ENCODE peak calls at places on chromosomes 16 and 17, in nine cellular contexts. S is Caco-2; T is cardiac muscle cell; N is WERI-Rb-1; X is foreskin fibroblast; L is body of pancreas; G is MCF 10A; Q is CD8-positive, alpha-beta T cell; I is heart left ventricle. B is an unnamed sample.

GRCh38 chr16:4521971-4522623 is 16.5 kb downstream of the CDIP1 start:
- DNase-seq in S (no peak), T (no peak), I (no peak), N (peak; percentile 81), Q (no peak), L (peak; percentile 71), G (no peak), X (peak; percentile 28), B (no peak)

GRCh38 chr17:50348522-50349240 is 2.8 kb downstream of the XYLT2 start:
- DNase-seq in I (no peak), L (no peak), S (no peak), Q (no peak), T (no peak), G (no peak), X (no peak), N (no peak), B (no peak)

GRCh38 chr17:7897773-7898172 is 9.2 kb downstream of the CHD3 start:
- DNase-seq in X (peak; percentile 62), Q (peak; percentile 39), N (no peak), I (no peak), T (peak; percentile 29), G (peak; percentile 51), S (peak; percentile 47), L (no peak), B (no peak)

GRCh38 chr17:1686086-1686485 is 1.4 kb upstream of the PRPF8 start:
- DNase-seq in G (peak; percentile 68), I (no peak), N (no peak), T (no peak), L (no peak), X (no peak), S (no peak), Q (no peak), B (no peak)

GRCh38 chr17:18999394-18999793 is 5.2 kb downstream of the FAM83G start:
- DNase-seq in G (no peak), I (no peak), T (no peak), S (no peak), L (no peak), Q (no peak), N (no peak), X (no peak), B (no peak)

GRCh38 chr17:7410634-7411426 is 3.2 kb downstream of the NLGN2 start:
- DNase-seq in X (no peak), T (no peak), Q (no peak), I (no peak), G (no peak), S (no peak), N (no peak), L (no peak), B (no peak)

GRCh38 chr17:1090454-1091189 is 89.2 kb downstream of the ABR start:
- DNase-seq in X (no peak), L (no peak), I (no peak), S (no peak), N (no peak), T (no peak), G (no peak), Q (no peak), B (no peak)

GRCh38 chr17:36008998-36009665 is 7.8 kb upstream of the CCL15 start:
- DNase-seq in Q (no peak), T (no peak), G (peak; percentile 34), S (peak; percentile 39), I (no peak), N (no peak), X (no peak), L (no peak), B (no peak)

GRCh38 chr17:2090804-2091534 is 36.1 kb downstream of the HIC1 start:
- DNase-seq in T (no peak), N (peak; percentile 21), X (peak; percentile 94), I (no peak), L (peak; percentile 35), S (no peak), G (peak; percentile 54), Q (no peak), B (no peak)

GRCh38 chr16:71709231-71709781 is 15.2 kb downstream of the PHLPP2 start:
- DNase-seq in S (no peak), Q (no peak), G (peak; percentile 53), X (peak; percentile 26), I (no peak), L (no peak), N (no peak), T (no peak), B (no peak)

GRCh38 chr17:78529871-78530670 is 47.1 kb downstream of the DNAH17 start:
- DNase-seq in G (no peak), N (no peak), S (no peak), T (no peak), I (no peak), Q (no peak), L (peak; percentile 75), X (no peak), B (no peak)

DNA sequence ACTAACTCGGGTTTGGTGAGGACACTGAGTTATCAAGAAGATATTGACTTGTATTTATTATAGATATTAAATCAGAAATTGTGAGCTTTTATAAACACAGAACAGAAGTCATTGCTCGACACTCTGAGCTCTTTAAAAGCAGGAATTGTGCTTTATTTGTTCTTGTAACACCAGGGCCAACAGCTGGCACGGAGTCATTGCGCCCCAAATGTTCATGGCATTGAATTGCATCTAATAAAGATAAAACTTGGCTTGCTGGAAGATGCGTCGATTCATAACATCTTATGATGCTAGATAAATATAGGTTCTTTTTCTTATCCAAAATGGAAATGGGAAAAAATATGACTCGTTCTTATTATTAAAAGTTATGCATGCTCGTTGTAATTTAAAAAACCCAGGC is 11.8 kb upstream of the MLYCD start:
- DNase-seq in I (no peak), N (no peak), G (peak; percentile 10), T (no peak), L (peak; percentile 22), X (peak; percentile 24), S (no peak), Q (no peak), B (no peak)
- TF ChIP-seq CTCF in I (no peak), N (no peak), G (peak; percentile 20), T (peak; percentile 41), L (no peak), X (peak; percentile 10), S (peak; percentile 9), Q (no peak), B (peak; percentile 36)

GRCh38 chr17:75720656-75721462 is at the start of gene ITGB4:
- DNase-seq in Q (peak; percentile 78), G (peak; percentile 85), L (peak; percentile 90), I (no peak), N (peak; percentile 62), T (peak; percentile 49), S (peak; percentile 94), X (no peak), B (no peak)
- TF ChIP-seq CTCF in Q (no peak), G (no peak), L (no peak), I (no peak), N (peak; percentile 41), T (no peak), S (peak; percentile 24), X (no peak), B (no peak)

GRCh38 chr16:16014329-16015224 is 65.2 kb downstream of the ABCC1 start:
- DNase-seq in S (peak; percentile 58), T (no peak), X (no peak), I (peak; percentile 79), L (peak; percentile 64), Q (no peak), N (no peak), G (no peak), B (no peak)
- TF ChIP-seq CTCF in S (no peak), T (no peak), X (no peak), I (no peak), L (no peak), Q (no peak), N (no peak), G (no peak), B (no peak)

DNA sequence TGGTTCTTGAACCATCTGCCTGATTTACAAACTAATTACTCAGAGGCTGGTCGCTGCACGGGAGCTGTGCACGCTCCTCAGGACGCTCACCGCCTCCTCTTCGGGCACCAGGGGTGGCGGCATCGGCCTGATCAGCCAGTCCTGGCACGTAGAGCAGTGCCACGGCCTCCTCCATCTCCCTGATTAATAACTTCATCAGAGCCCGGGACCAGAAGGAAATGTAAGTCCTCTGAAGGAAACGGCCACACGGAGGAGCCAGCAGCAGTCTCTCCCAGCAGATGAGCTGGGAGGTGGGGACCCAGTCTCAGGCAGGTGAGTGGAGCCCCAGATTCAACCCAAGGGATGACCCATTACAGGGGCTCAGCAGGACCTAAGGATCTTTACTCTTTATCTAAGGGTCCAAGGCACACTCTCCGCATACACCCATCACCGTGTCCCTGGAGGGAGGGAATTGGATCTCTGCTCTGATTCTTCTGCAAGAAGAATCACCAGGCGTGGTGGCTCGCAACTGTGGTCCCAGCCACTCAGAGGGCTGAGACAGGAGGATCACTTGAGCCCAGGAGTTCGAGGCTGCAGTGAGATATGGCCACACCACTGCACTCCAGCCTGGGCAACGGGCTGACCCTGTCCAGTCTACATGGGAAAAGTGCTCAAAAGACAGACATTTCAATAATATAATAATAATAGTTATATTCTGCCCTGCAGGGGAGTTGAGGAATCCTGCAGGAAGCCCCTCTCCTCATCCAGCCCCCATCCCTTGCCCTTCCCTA is 366.5 kb downstream of the SEC14L1 start:
- DNase-seq in Q (no peak), T (peak; percentile 14), L (no peak), S (no peak), G (no peak), N (peak; percentile 76), X (no peak), I (no peak), B (no peak)
- TF ChIP-seq CTCF in Q (no peak), T (no peak), L (no peak), S (no peak), G (no peak), N (peak; percentile 73), X (no peak), I (no peak), B (no peak)